ENCODE peak calls at places on chromosome 13, in six cellular contexts. G is lower leg skin, W is tibial nerve, Q is A549, B is heart left ventricle, I is suprapubic skin. F is an unnamed sample.

GRCh38 chr13:30157616-30157993 is 149.7 kb downstream of the KATNAL1 start:
- DNase-seq in G (no peak), W (no peak), Q (no peak), B (no peak), I (no peak), F (no peak)

GRCh38 chr13:33172911-33173310 is 112.6 kb downstream of the STARD13 start:
- DNase-seq in G (no peak), W (no peak), Q (no peak), B (no peak), I (no peak), F (no peak)

GRCh38 chr13:84399320-84400085 is 517.2 kb upstream of the SLITRK1 start:
- DNase-seq in G (no peak), W (no peak), Q (peak), B (no peak), I (no peak), F (no peak)

GRCh38 chr13:61414686-61415664 is 674 bp downstream of the PCDH20 start:
- DNase-seq in G (peak), W (no peak), Q (peak), B (no peak), I (peak), F (peak)

GRCh38 chr13:109351236-109351635 is 435.1 kb downstream of the IRS2 start:
- DNase-seq in G (no peak), W (no peak), Q (no peak), B (no peak), I (no peak), F (no peak)

GRCh38 chr13:24670927-24671326 is 9.3 kb upstream of the ATP12A start:
- DNase-seq in G (no peak), W (no peak), Q (peak), B (no peak), I (peak), F (no peak)

GRCh38 chr13:97295279-97296182 is 73.4 kb downstream of the MBNL2 start:
- DNase-seq in G (no peak), W (no peak), Q (peak), B (no peak), I (no peak), F (no peak)

GRCh38 chr13:33003458-33004019 is 12.7 kb upstream of the KL start:
- DNase-seq in G (no peak), W (no peak), Q (no peak), B (no peak), I (no peak), F (no peak)

GRCh38 chr13:31045621-31046081 is 113.2 kb downstream of the TEX26 start:
- DNase-seq in G (peak), W (no peak), Q (peak), B (peak), I (peak), F (peak)

GRCh38 chr13:37889102-37889501 is 19.5 kb upstream of the TRPC4 start:
- DNase-seq in G (no peak), W (no peak), Q (no peak), B (no peak), I (no peak), F (no peak)

GRCh38 chr13:109274188-109274821 is 512.1 kb downstream of the IRS2 start:
- DNase-seq in G (no peak), W (no peak), Q (peak), B (no peak), I (no peak), F (peak)

GRCh38 chr13:47764817-47765216 is 236.3 kb downstream of the SUCLA2 start:
- DNase-seq in G (no peak), W (no peak), Q (no peak), B (no peak), I (no peak), F (no peak)

GRCh38 chr13:21625366-21625765 is 21.4 kb upstream of the MICU2 start:
- DNase-seq in G (no peak), W (no peak), Q (peak), B (no peak), I (no peak), F (no peak)

GRCh38 chr13:95709101-95709500 is 32.2 kb downstream of the DNAJC3 start:
- DNase-seq in G (no peak), W (no peak), Q (no peak), B (no peak), I (no peak), F (no peak)

GRCh38 chr13:106656214-106656613 is 88.3 kb upstream of the ARGLU1 start:
- DNase-seq in G (no peak), W (no peak), Q (no peak), B (no peak), I (no peak), F (no peak)

GRCh38 chr13:52459668-52460067 is 4.4 kb downstream of the CKAP2 start:
- DNase-seq in G (no peak), W (no peak), Q (no peak), B (no peak), I (no peak), F (no peak)

GRCh38 chr13:35649162-35649561 is 172.7 kb upstream of the MAB21L1 start:
- DNase-seq in G (no peak), W (peak), Q (no peak), B (no peak), I (no peak), F (no peak)

GRCh38 chr13:33189470-33189869 is 96.1 kb downstream of the STARD13 start:
- DNase-seq in G (no peak), W (no peak), Q (no peak), B (no peak), I (no peak), F (no peak)

GRCh38 chr13:21060063-21060826 is 1.1 kb downstream of the LATS2 start:
- DNase-seq in G (peak), W (peak), Q (peak), B (peak), I (peak), F (peak)

GRCh38 chr13:30116379-30116778 is 191.0 kb downstream of the KATNAL1 start:
- DNase-seq in G (no peak), W (no peak), Q (no peak), B (no peak), I (no peak), F (no peak)

GRCh38 chr13:74090397-74090796 is 43.8 kb downstream of the KLF12 start:
- DNase-seq in G (no peak), W (no peak), Q (no peak), B (no peak), I (no peak), F (no peak)

GRCh38 chr13:45879666-45880065 is 28.1 kb upstream of the SIAH3 start:
- DNase-seq in G (no peak), W (no peak), Q (peak), B (no peak), I (no peak), F (no peak)

GRCh38 chr13:106496072-106496997 is 39.1 kb downstream of the EFNB2 start:
- DNase-seq in G (no peak), W (no peak), Q (no peak), B (no peak), I (no peak), F (no peak)

GRCh38 chr13:21020581-21020980 is 40.8 kb downstream of the LATS2 start:
- DNase-seq in G (peak), W (no peak), Q (no peak), B (no peak), I (no peak), F (no peak)

GRCh38 chr13:29099781-29100406 is 279.8 kb downstream of the MTUS2 start:
- DNase-seq in G (no peak), W (no peak), Q (no peak), B (no peak), I (no peak), F (no peak)

GRCh38 chr13:103525530-103525929 is 459.3 kb upstream of the SLC10A2 start:
- DNase-seq in G (no peak), W (no peak), Q (no peak), B (no peak), I (no peak), F (no peak)

GRCh38 chr13:18949970-18950369 is 231.7 kb downstream of the TUBA3C start:
- DNase-seq in G (peak), W (no peak), Q (no peak), B (peak), I (no peak), F (no peak)

GRCh38 chr13:21537105-21537504 is 66.9 kb downstream of the MICU2 start:
- DNase-seq in G (no peak), W (no peak), Q (no peak), B (no peak), I (no peak), F (no peak)

GRCh38 chr13:106905380-106906259 is 337.7 kb upstream of the ARGLU1 start:
- DNase-seq in G (no peak), W (no peak), Q (no peak), B (no peak), I (no peak), F (no peak)

GRCh38 chr13:113613789-113614379 is 29.3 kb downstream of the TFDP1 start:
- DNase-seq in G (no peak), W (no peak), Q (no peak), B (no peak), I (no peak), F (no peak)

GRCh38 chr13:33490461-33491327 is 205.1 kb upstream of the STARD13 start:
- DNase-seq in G (no peak), W (no peak), Q (no peak), B (peak), I (peak), F (no peak)

GRCh38 chr13:28680541-28680940 is 21.6 kb downstream of the POMP start:
- DNase-seq in G (no peak), W (no peak), Q (no peak), B (no peak), I (no peak), F (no peak)

GRCh38 chr13:98503175-98504028 is 73.5 kb downstream of the STK24 start:
- DNase-seq in G (no peak), W (no peak), Q (no peak), B (no peak), I (peak), F (peak)

GRCh38 chr13:50187352-50188029 is 172.2 kb downstream of the KCNRG start:
- DNase-seq in G (no peak), W (no peak), Q (no peak), B (no peak), I (no peak), F (no peak)
- TF ChIP-seq POLR2A in G (no peak), W (no peak), Q (no peak), B (no peak), I (no peak), F (no peak)

GRCh38 chr13:50615234-50615633 is 228.3 kb downstream of the DLEU7 start:
- DNase-seq in G (no peak), W (no peak), Q (no peak), B (no peak), I (no peak), F (no peak)

GRCh38 chr13:50613356-50613831 is 230.1 kb downstream of the DLEU7 start:
- DNase-seq in G (no peak), W (no peak), Q (no peak), B (no peak), I (no peak), F (no peak)

GRCh38 chr13:50618206-50618605 is 225.3 kb downstream of the DLEU7 start:
- DNase-seq in G (no peak), W (no peak), Q (no peak), B (no peak), I (no peak), F (no peak)

GRCh38 chr13:50617134-50617721 is 226.3 kb downstream of the DLEU7 start:
- DNase-seq in G (no peak), W (no peak), Q (peak), B (no peak), I (no peak), F (no peak)

GRCh38 chr13:50616101-50616500 is 227.4 kb downstream of the DLEU7 start:
- DNase-seq in G (no peak), W (no peak), Q (no peak), B (no peak), I (no peak), F (no peak)
- TF ChIP-seq CTCF in G (no peak), W (no peak), Q (no peak), B (no peak), I (no peak), F (no peak)

GRCh38 chr13:80342541-80343371 is 1.8 kb upstream of the SPRY2 start:
- DNase-seq in G (peak), W (peak), Q (peak), B (peak), I (peak), F (peak)
- TF ChIP-seq POLR2A in G (no peak), W (peak), Q (no peak), B (peak), I (no peak), F (no peak)

GRCh38 chr13:36818483-36819063 is 449 bp upstream of the RFXAP start:
- DNase-seq in G (no peak), W (peak), Q (no peak), B (no peak), I (no peak), F (no peak)

GRCh38 chr13:36819811-36820140 is 754 bp downstream of the RFXAP start:
- DNase-seq in G (no peak), W (no peak), Q (peak), B (no peak), I (no peak), F (no peak)

GRCh38 chr13:36820222-36820621 is 1.2 kb downstream of the RFXAP start:
- DNase-seq in G (no peak), W (no peak), Q (no peak), B (no peak), I (no peak), F (no peak)

GRCh38 chr13:36819064-36819810 is at the start of gene RFXAP:
- DNase-seq in G (peak), W (peak), Q (peak), B (peak), I (peak), F (peak)

DNA sequence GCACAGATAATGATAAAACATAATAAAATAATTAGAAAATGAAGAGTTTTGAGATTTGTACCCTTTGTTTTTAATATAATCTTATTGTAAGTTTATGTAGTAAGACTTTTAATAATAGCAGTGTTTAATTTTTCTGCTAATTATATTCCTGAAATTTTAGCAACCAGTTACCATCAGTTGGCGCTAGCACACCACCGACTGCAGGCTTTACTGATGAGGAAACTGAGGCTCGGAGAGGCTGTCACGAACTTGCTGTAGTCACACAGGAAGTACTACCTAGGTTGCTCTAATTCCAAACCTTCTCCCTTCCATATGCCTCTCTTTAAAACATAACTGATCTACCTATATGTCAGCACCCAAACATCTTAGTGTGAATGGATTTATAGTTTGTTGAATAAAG is 1.0 kb upstream of the RFXAP start:
- DNase-seq in G (no peak), W (no peak), Q (no peak), B (no peak), I (no peak), F (no peak)
- TF ChIP-seq CTCF in G (no peak), W (no peak), Q (peak), B (no peak), I (no peak), F (no peak)